ENCODE peak calls at places on chromosomes 13 and 19, in eight cellular contexts. A is thoracic aorta; C is BJ; K is PC-3; Y is OCI-LY7; W is fibroblast of the aortic adventitia; I is ovary; R is CD8-positive, alpha-beta T cell. P is an unnamed sample.

GRCh38 chr19:44988896-44989563 is 12.2 kb upstream of the RELB start:
- DNase-seq in A (no peak), C (no peak), K (peak), Y (peak), W (peak), I (peak), R (peak), P (peak)

GRCh38 chr13:112324121-112324520 is 52.0 kb upstream of the SPACA7 start:
- DNase-seq in A (no peak), C (no peak), K (no peak), Y (no peak), W (no peak), I (no peak), R (no peak), P (no peak)

GRCh38 chr13:112819111-112819510 is 129.3 kb downstream of the ATP11A start:
- DNase-seq in A (no peak), C (no peak), K (no peak), Y (no peak), W (no peak), I (no peak), R (no peak), P (no peak)

GRCh38 chr19:5624154-5624663 is 1.3 kb downstream of the SAFB start:
- DNase-seq in A (no peak), C (no peak), K (peak), Y (peak), W (peak), I (peak), R (no peak), P (peak)

GRCh38 chr19:30254789-30255188 is 117.4 kb upstream of the ZNF536 start:
- DNase-seq in A (no peak), C (no peak), K (no peak), Y (no peak), W (no peak), I (no peak), R (no peak), P (no peak)

GRCh38 chr19:47241919-47242644 is 11.1 kb upstream of the BBC3 start:
- DNase-seq in A (no peak), C (no peak), K (no peak), Y (no peak), W (no peak), I (no peak), R (no peak), P (no peak)

GRCh38 chr13:112443191-112444000 is 67.2 kb downstream of the SPACA7 start:
- DNase-seq in A (no peak), C (no peak), K (no peak), Y (peak), W (no peak), I (no peak), R (no peak), P (no peak)

GRCh38 chr13:32947411-32947810 is 68.8 kb upstream of the KL start:
- DNase-seq in A (no peak), C (no peak), K (no peak), Y (no peak), W (no peak), I (no peak), R (no peak), P (no peak)

GRCh38 chr19:51372649-51373504 is at the start of gene NKG7:
- DNase-seq in A (no peak), C (no peak), K (no peak), Y (peak), W (no peak), I (no peak), R (peak), P (no peak)

GRCh38 chr19:6381030-6381750 is 5.5 kb upstream of the PSPN start:
- DNase-seq in A (no peak), C (no peak), K (no peak), Y (no peak), W (no peak), I (no peak), R (no peak), P (no peak)

GRCh38 chr13:50275392-50276063 is 260.3 kb downstream of the KCNRG start:
- DNase-seq in A (no peak), C (no peak), K (no peak), Y (no peak), W (no peak), I (no peak), R (no peak), P (no peak)

GRCh38 chr19:7265963-7266362 is 28.3 kb downstream of the INSR start:
- DNase-seq in A (no peak), C (no peak), K (no peak), Y (no peak), W (no peak), I (no peak), R (no peak), P (peak)

GRCh38 chr19:33746159-33746558 is 50.5 kb upstream of the KCTD15 start:
- DNase-seq in A (no peak), C (no peak), K (no peak), Y (no peak), W (no peak), I (no peak), R (no peak), P (no peak)

GRCh38 chr19:3058821-3059314 is 3.4 kb downstream of the TLE5 start:
- DNase-seq in A (no peak), C (no peak), K (no peak), Y (no peak), W (no peak), I (no peak), R (no peak), P (no peak)

GRCh38 chr13:28318418-28318995 is 176.4 kb downstream of the FLT1 start:
- DNase-seq in A (no peak), C (no peak), K (no peak), Y (peak), W (no peak), I (no peak), R (no peak), P (no peak)

GRCh38 chr13:28316841-28317240 is 178.1 kb downstream of the FLT1 start:
- DNase-seq in A (no peak), C (no peak), K (no peak), Y (no peak), W (no peak), I (no peak), R (no peak), P (no peak)

GRCh38 chr13:28314879-28315278 is 176.5 kb downstream of the PAN3 start:
- DNase-seq in A (no peak), C (no peak), K (no peak), Y (no peak), W (no peak), I (no peak), R (no peak), P (no peak)

GRCh38 chr13:28316129-28316528 is 177.8 kb downstream of the PAN3 start:
- DNase-seq in A (no peak), C (no peak), K (no peak), Y (no peak), W (no peak), I (no peak), R (no peak), P (no peak)

DNA sequence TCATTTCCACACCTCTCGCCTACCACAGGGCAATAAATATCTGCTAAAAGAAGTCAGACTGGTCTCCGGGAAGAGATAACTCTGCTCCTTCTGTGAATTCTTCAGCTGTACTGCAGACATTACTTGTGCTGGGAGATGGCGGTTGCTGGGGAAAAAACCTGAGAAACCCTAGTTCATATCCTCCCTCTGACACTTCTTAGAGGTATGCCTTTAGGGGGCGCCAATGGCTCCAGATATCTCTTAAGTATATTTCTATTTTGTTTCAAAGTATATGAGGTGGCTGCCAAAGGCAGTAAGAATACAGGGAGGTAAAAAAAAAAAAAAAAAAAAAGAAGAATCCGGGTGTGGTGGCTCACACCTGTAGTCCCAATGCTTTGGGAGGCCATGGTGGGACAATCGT is 175.2 kb downstream of the PAN3 start:
- DNase-seq in A (no peak), C (no peak), K (no peak), Y (peak), W (peak), I (no peak), R (no peak), P (no peak)
- TF ChIP-seq CTCF in A (no peak), C (peak), K (peak), Y (peak), W (peak), I (no peak), R (no peak), P (peak)

GRCh38 chr13:20119960-20120359 is 40.9 kb downstream of the GJA3 start:
- DNase-seq in A (no peak), C (no peak), K (no peak), Y (no peak), W (no peak), I (no peak), R (no peak), P (no peak)
- H3K4me3 ChIP-seq in A (peak), C (no peak), K (peak), Y (peak), W (peak), I (peak), R (no peak), P (no peak)

DNA sequence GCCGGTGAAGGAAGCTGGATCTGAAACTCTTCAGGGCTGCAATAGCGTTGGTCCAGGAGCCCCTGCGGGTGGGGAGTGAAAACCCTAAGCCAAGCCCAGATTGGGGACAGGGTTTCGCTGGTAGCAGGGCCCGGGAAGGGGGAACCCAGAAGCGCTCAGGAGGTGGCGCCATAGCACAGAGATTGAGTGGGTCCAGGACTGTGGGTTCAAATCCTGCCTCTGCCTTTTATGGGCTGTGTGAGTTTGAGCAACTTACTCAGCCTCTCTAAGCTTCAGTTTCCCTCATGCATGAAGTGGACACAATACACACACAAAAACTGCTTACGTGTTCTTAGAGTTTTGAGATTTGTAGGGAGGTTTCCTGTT is 8.3 kb upstream of the SYCN start:
- DNase-seq in A (no peak), C (no peak), K (peak), Y (peak), W (peak), I (no peak), R (peak), P (peak)
- TF ChIP-seq CTCF in A (no peak), C (peak), K (peak), Y (peak), W (peak), I (no peak), R (peak), P (peak)

DNA sequence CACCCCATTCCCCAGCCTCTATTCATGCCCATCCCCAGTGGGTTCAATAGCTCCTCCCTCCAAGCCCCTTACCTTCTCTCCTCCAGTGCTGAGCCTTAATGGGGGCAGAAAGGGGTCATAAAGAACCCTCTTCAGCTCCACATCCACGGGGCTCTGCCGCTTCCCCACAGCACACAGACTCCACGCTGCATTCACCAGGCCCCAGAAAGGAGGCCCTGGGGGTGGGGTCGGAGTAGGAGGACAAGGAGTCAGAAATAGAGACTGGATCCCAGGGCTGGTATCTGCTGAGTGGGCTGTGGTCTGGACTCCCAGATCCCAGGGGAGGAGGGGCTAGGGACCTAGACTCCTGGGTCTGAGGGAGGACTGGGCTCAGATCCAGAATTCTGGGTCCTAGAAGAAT is 1.6 kb downstream of the CA11 start:
- DNase-seq in A (no peak), C (no peak), K (no peak), Y (no peak), W (no peak), I (no peak), R (no peak), P (no peak)
- H3K4me3 ChIP-seq in A (peak), C (no peak), K (no peak), Y (no peak), W (no peak), I (no peak), R (peak), P (peak)

DNA sequence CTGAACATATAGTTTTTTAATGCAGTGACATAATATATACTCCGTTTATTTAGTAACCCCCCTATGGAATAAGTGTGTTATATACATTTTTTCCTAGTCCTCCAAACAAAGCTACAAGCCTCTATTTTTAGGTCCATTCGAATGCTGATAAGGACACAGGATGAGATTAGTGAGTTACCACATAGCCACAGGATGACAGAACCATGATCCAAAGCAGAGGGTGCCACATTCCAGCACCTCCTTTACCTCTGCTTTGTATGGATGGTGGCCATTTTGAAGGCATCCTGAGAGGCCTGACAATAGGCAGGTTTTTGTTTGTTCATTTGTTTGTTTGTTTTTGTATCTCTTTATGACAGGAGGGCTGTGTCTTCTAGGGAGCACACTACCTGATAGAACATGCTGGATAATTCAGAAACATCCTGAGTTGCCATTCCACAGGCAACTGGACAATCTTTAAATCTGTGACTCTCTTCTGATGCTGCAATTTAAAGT is 186.3 kb downstream of the MTUS2 start:
- DNase-seq in A (no peak), C (no peak), K (no peak), Y (no peak), W (no peak), I (no peak), R (no peak), P (no peak)
- TF ChIP-seq CTCF in A (no peak), C (no peak), K (no peak), Y (no peak), W (no peak), I (no peak), R (no peak), P (no peak)

DNA sequence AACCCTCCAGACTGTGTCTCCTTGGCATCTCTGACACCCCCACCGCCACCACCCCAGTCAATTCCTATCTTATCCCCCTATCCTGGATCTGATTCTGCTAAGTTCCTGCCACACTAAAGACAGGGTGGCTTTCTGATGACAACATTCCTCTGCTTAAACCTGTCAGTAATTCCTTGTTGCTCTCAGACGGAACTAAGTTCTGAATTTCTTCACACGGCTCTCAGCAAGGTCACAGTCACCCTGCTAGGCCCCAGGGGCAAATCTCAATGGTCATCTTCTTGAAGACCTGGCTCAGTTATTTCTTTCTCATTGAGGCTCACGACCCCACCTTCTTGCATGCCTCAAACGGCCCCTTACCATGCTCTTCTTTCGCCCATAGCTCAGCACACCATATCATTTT is 7.6 kb downstream of the ALOX5AP start:
- DNase-seq in A (no peak), C (no peak), K (no peak), Y (no peak), W (no peak), I (no peak), R (no peak), P (no peak)
- H3K4me3 ChIP-seq in A (no peak), C (no peak), K (no peak), Y (no peak), W (no peak), I (no peak), R (no peak), P (no peak)

DNA sequence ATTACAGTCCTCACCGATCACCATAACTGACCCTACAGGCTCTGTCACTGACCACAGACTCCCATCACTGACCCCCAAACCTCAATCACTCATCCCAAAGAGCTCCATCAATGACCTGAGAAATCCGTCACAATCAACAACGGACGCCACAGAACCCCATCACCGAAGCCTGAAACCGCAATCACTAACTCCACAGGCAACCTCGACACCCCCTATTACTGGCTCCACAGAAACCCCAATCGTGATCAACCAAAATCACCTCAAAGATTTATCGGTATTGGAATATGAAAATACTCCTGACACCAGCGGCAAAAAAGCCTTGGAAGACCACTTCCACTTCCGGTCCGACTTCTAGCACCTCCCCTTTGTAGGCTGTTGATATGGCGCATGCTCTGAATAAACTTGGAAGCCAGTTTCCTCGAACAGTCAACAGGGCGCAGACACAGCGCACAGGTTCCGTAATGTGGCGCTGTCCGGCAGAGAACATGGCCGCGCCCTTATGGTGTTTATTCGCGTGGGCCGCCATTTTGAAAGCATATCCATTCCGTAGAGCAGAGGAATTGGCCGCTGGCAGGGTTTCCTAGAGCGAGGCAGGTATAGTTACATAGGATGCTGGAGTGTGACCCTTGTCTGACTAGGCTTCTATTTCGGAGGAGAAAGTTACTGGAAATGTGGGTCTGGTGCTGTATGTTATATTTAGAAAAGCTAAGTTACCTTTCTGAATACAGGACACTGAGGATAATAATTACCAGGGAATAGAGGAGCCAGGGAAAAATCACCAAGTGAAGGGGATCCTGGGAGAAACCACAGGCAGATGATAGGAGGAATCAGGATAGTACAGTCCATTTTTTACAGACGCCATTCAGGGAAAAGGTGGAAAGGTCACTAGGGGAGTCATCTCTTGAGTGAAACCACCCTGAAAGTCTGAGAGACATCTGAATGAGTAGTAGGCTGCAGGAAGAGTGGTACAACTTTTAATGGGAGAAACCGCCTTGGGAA is at the start of gene ZNF585A:
- DNase-seq in A (peak), C (peak), K (peak), Y (peak), W (peak), I (peak), R (peak), P (peak)
- TF ChIP-seq CTCF in A (no peak), C (peak), K (no peak), Y (peak), W (peak), I (no peak), R (no peak), P (peak)

GRCh38 chr19:10404888-10405808 is 1.8 kb upstream of the CDC37 start:
- DNase-seq in A (no peak), C (no peak), K (no peak), Y (peak), W (no peak), I (no peak), R (no peak), P (no peak)
- H3K4me3 ChIP-seq in A (peak), C (peak), K (peak), Y (peak), W (peak), I (peak), R (peak), P (peak)